ENCODE peak calls at places on chromosomes 6 and 20, in four cellular contexts. K, T, A and Z are unnamed samples.

GRCh38 chr6:20497200-20497820 is 36.9 kb upstream of the CDKAL1 start:
- DNase-seq in A (peak), K (no peak), T (no peak), Z (peak)

GRCh38 chr20:63530788-63531160 is 6.4 kb downstream of the PTK6 start:
- DNase-seq in A (no peak), T (no peak), K (no peak), Z (no peak)

GRCh38 chr20:58753267-58753928 is 60.8 kb downstream of the NPEPL1 start:
- DNase-seq in K (no peak), T (no peak), A (no peak), Z (no peak)

GRCh38 chr6:35596448-35597442 is 84.0 kb upstream of the TULP1 start:
- DNase-seq in K (peak), A (peak), T (no peak), Z (peak)

GRCh38 chr6:17987576-17988421 is at the start of gene KIF13A:
- DNase-seq in K (peak), T (peak), A (peak), Z (peak)

GRCh38 chr6:155186052-155186658 is 77.7 kb upstream of the CLDN20 start:
- DNase-seq in A (peak), K (no peak), T (peak), Z (peak)

GRCh38 chr20:1820137-1821074 is 74.8 kb upstream of the SIRPA start:
- DNase-seq in T (no peak), A (peak), K (no peak), Z (peak)

GRCh38 chr6:153059311-153059710 is 56.8 kb upstream of the MTRF1L start:
- DNase-seq in T (no peak), K (no peak), A (peak), Z (no peak)

GRCh38 chr20:361562-361961 is 14.7 kb downstream of the NRSN2 start:
- DNase-seq in T (no peak), A (no peak), K (no peak), Z (no peak)

GRCh38 chr6:113856011-113856551 is 1.1 kb upstream of the MARCKS start:
- DNase-seq in A (peak), T (peak), K (peak), Z (peak)

GRCh38 chr20:6533828-6534388 is 233.6 kb upstream of the BMP2 start:
- DNase-seq in K (no peak), A (peak), T (no peak), Z (no peak)

GRCh38 chr20:1328680-1329330 is at the start of gene SDCBP2:
- DNase-seq in K (no peak), A (no peak), T (no peak), Z (no peak)

GRCh38 chr6:170505306-170505705 is 47.8 kb downstream of the PSMB1 start:
- DNase-seq in A (no peak), K (no peak), T (no peak), Z (no peak)

GRCh38 chr6:100268326-100268725 is 196.4 kb downstream of the SIM1 start:
- DNase-seq in A (no peak), K (no peak), T (no peak), Z (no peak)

GRCh38 chr20:57193094-57193493 is 73.3 kb downstream of the BMP7 start:
- DNase-seq in A (no peak), K (no peak), T (no peak), Z (no peak)

GRCh38 chr20:1402149-1402548 is 9.3 kb upstream of the FKBP1A start:
- DNase-seq in T (no peak), K (no peak), A (peak), Z (peak)

GRCh38 chr6:46490425-46491200 is 636 bp downstream of the RCAN2 start:
- DNase-seq in A (no peak), T (peak), K (no peak), Z (no peak)

GRCh38 chr6:14925627-14926026 is 320.2 kb upstream of the JARID2 start:
- DNase-seq in K (no peak), T (no peak), A (peak), Z (no peak)

GRCh38 chr6:104579464-104579863 is 280.3 kb downstream of the HACE1 start:
- DNase-seq in K (no peak), A (no peak), T (no peak), Z (no peak)

GRCh38 chr20:36145877-36146707 is 8.4 kb upstream of the EPB41L1 start:
- DNase-seq in A (no peak), T (no peak), K (no peak), Z (no peak)

GRCh38 chr6:148491638-148492210 is 149.1 kb downstream of the SASH1 start:
- DNase-seq in A (peak), T (no peak), K (no peak), Z (peak)

GRCh38 chr6:36845233-36845632 is 6.0 kb upstream of the CPNE5 start:
- DNase-seq in T (no peak), K (no peak), A (no peak), Z (no peak)

DNA sequence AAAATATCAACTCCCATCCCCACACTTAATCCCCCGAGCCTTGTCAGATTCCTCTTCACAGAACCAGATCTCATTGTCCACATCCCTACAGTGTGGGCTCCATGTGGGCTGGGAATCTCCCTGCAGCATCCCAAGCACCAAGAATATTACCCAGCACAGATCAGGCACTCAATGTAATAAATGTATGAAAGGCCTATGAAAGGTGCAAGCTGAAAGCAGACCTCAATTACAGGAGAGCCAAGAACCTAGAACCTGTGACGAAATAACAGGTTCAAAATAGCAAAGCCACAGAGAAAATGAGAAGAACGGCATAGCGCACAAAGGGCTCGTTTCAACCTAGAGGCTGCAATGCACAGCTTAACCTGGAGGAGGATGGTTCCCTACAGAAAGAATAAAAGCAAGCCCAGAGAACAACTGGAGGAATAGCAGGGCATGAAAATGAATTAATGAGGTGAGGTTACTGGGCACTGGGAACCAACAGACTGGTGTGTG is 3.1 kb downstream of the SLC23A2 start:
- DNase-seq in T (peak), K (peak), A (no peak), Z (no peak)
- TF ChIP-seq CTCF in T (peak), K (no peak), A (peak), Z (peak)

GRCh38 chr20:48578397-48579098 is 249.3 kb downstream of the PREX1 start:
- DNase-seq in A (no peak), K (peak), T (no peak), Z (no peak)
- TF ChIP-seq CTCF in A (no peak), K (no peak), T (peak), Z (no peak)

GRCh38 chr20:62449951-62450815 is 22.8 kb upstream of the RBBP8NL start:
- DNase-seq in T (no peak), K (peak), A (no peak), Z (no peak)
- TF ChIP-seq CTCF in T (no peak), K (peak), A (no peak), Z (peak)

GRCh38 chr6:166476634-166477215 is 94.0 kb upstream of the MPC1 start:
- DNase-seq in A (no peak), T (no peak), K (no peak), Z (no peak)

GRCh38 chr6:166474721-166475565 is 92.2 kb upstream of the MPC1 start:
- DNase-seq in K (no peak), T (no peak), A (peak), Z (no peak)

GRCh38 chr6:166476061-166476591 is 93.4 kb upstream of the MPC1 start:
- DNase-seq in T (no peak), K (no peak), A (no peak), Z (no peak)

GRCh38 chr6:166478782-166479592 is 96.2 kb upstream of the MPC1 start:
- DNase-seq in T (no peak), K (no peak), A (no peak), Z (no peak)

GRCh38 chr6:166477647-166478365 is 95.1 kb upstream of the MPC1 start:
- DNase-seq in A (peak), K (no peak), T (no peak), Z (no peak)
- TF ChIP-seq CTCF in A (no peak), K (no peak), T (no peak), Z (no peak)